ENCODE peak calls at places on chromosome 1, in five cellular contexts. R is endothelial cell, Y is type B pancreatic cell, C is nephron progenitor cell, E is K562. Z is an unnamed sample.

GRCh38 chr1:235999259-235999925 is 65.5 kb downstream of the NID1 start:
- DNase-seq in C (no peak), Y (no peak), R (no peak), E (peak), Z (peak)

GRCh38 chr1:156438278-156438987 is 62.1 kb downstream of the MEF2D start:
- DNase-seq in E (no peak), C (no peak), R (no peak), Y (no peak), Z (no peak)

GRCh38 chr1:36839485-36839884 is 194.8 kb downstream of the GRIK3 start:
- DNase-seq in Y (no peak), E (no peak), R (no peak), C (no peak), Z (no peak)

GRCh38 chr1:84069236-84069845 is 70.4 kb upstream of the TTLL7 start:
- DNase-seq in Y (no peak), C (no peak), E (no peak), R (no peak), Z (no peak)

GRCh38 chr1:22203335-22203734 is 60.4 kb upstream of the WNT4 start:
- DNase-seq in C (no peak), R (no peak), E (no peak), Y (no peak), Z (no peak)

GRCh38 chr1:62318756-62319544 is at the start of gene KANK4:
- DNase-seq in C (peak), E (no peak), Y (no peak), R (peak), Z (no peak)

GRCh38 chr1:115989711-115990110 is 13.4 kb downstream of the SLC22A15 start:
- DNase-seq in C (no peak), Y (no peak), E (no peak), R (no peak), Z (no peak)

GRCh38 chr1:78658901-78659300 is 9.3 kb downstream of the IFI44 start:
- DNase-seq in E (no peak), C (no peak), Y (no peak), R (no peak), Z (no peak)

GRCh38 chr1:24899581-24900485 is 30.2 kb downstream of the RUNX3 start:
- DNase-seq in R (no peak), E (no peak), C (no peak), Y (peak), Z (no peak)

GRCh38 chr1:30966690-30967369 is 58.3 kb upstream of the SDC3 start:
- DNase-seq in C (no peak), E (peak), Y (no peak), R (no peak), Z (peak)

GRCh38 chr1:233459470-233459945 is 132.0 kb downstream of the MAP3K21 start:
- DNase-seq in E (no peak), Y (no peak), C (no peak), R (no peak), Z (no peak)

GRCh38 chr1:173853074-173853473 is 14.7 kb downstream of the GAS5 start:
- DNase-seq in C (no peak), E (peak), Y (no peak), R (peak), Z (no peak)

GRCh38 chr1:39525366-39526165 is 34.1 kb downstream of the BMP8A start:
- DNase-seq in E (no peak), R (no peak), Y (no peak), C (no peak), Z (no peak)

GRCh38 chr1:5348732-5349465 is 643.3 kb downstream of the NPHP4 start:
- DNase-seq in Y (no peak), C (no peak), E (peak), R (no peak), Z (no peak)

GRCh38 chr1:8006037-8006963 is 19.8 kb downstream of the ERRFI1 start:
- DNase-seq in E (no peak), C (no peak), R (no peak), Y (no peak), Z (peak)

GRCh38 chr1:80164150-80164549 is 1157.6 kb upstream of the ADGRL4 start:
- DNase-seq in E (no peak), Y (no peak), C (no peak), R (no peak), Z (no peak)

GRCh38 chr1:147077936-147078605 is 94.2 kb downstream of the PRKAB2 start:
- DNase-seq in E (no peak), C (no peak), R (no peak), Y (no peak), Z (no peak)

GRCh38 chr1:109756848-109757521 is 6.7 kb downstream of the EPS8L3 start:
- DNase-seq in Y (peak), E (no peak), C (no peak), R (no peak), Z (no peak)

GRCh38 chr1:183841550-183841949 is 36.6 kb downstream of the RGL1 start:
- DNase-seq in Y (no peak), R (no peak), C (no peak), E (no peak), Z (peak)

GRCh38 chr1:34113362-34113761 is 51.7 kb downstream of the CSMD2 start:
- DNase-seq in C (no peak), Y (no peak), E (no peak), R (peak), Z (no peak)

GRCh38 chr1:204477036-204477740 is 17.4 kb downstream of the PIK3C2B start:
- DNase-seq in R (no peak), E (no peak), Y (no peak), C (no peak), Z (no peak)

GRCh38 chr1:194378517-194378916 is 1192.1 kb upstream of the B3GALT2 start:
- DNase-seq in R (no peak), C (no peak), E (peak), Y (no peak), Z (no peak)